ENCODE peak calls at places on chromosomes 16 and 17, in eight cellular contexts. Q, B, K, G, V, I, E and C are unnamed samples.

GRCh38 chr17:66399441-66399840 is 97.0 kb downstream of the PRKCA start:
- DNase-seq in Q (no peak), B (no peak), K (no peak), G (no peak), V (no peak), I (no peak), E (no peak), C (no peak)

GRCh38 chr16:3769013-3769412 is 51.7 kb upstream of the TRAP1 start:
- DNase-seq in Q (peak), B (no peak), K (no peak), G (no peak), V (no peak), I (no peak), E (no peak), C (no peak)

GRCh38 chr16:228151-228855 is 946 bp downstream of the LUC7L start:
- DNase-seq in Q (no peak), B (peak), K (no peak), G (no peak), V (peak), I (no peak), E (no peak), C (peak)

GRCh38 chr17:29747660-29748059 is 124.9 kb upstream of the CORO6 start:
- DNase-seq in Q (no peak), B (no peak), K (no peak), G (no peak), V (no peak), I (no peak), E (no peak), C (no peak)

GRCh38 chr16:1959269-1960039 is at the start of gene NDUFB10:
- DNase-seq in Q (peak), B (peak), K (peak), G (peak), V (peak), I (peak), E (peak), C (peak)

GRCh38 chr17:76707985-76708807 is 2.6 kb downstream of the MXRA7 start:
- DNase-seq in Q (no peak), B (no peak), K (no peak), G (no peak), V (no peak), I (no peak), E (no peak), C (no peak)

GRCh38 chr16:50166511-50167500 is 13.7 kb downstream of the TENT4B start:
- DNase-seq in Q (no peak), B (no peak), K (no peak), G (peak), V (no peak), I (no peak), E (no peak), C (peak)

GRCh38 chr16:3754304-3754703 is 37.0 kb upstream of the TRAP1 start:
- DNase-seq in Q (no peak), B (no peak), K (peak), G (no peak), V (no peak), I (no peak), E (no peak), C (no peak)

GRCh38 chr16:4051591-4051990 is 64.7 kb downstream of the ADCY9 start:
- DNase-seq in Q (no peak), B (no peak), K (no peak), G (no peak), V (no peak), I (no peak), E (no peak), C (no peak)

GRCh38 chr17:62968445-62968923 is 2.4 kb downstream of the TANC2 start:
- DNase-seq in Q (no peak), B (peak), K (peak), G (peak), V (peak), I (peak), E (peak), C (peak)

GRCh38 chr17:57534863-57535651 is 210.0 kb downstream of the CCDC182 start:
- DNase-seq in Q (no peak), B (no peak), K (no peak), G (no peak), V (no peak), I (no peak), E (no peak), C (no peak)

GRCh38 chr17:80892900-80893603 is 98.6 kb upstream of the CHMP6 start:
- DNase-seq in Q (no peak), B (no peak), K (peak), G (peak), V (no peak), I (no peak), E (no peak), C (peak)

GRCh38 chr17:50052241-50052788 is 3.6 kb upstream of the ITGA3 start:
- DNase-seq in Q (no peak), B (no peak), K (no peak), G (no peak), V (no peak), I (no peak), E (no peak), C (no peak)

GRCh38 chr17:44934745-44935105 is 12.8 kb downstream of the KIF18B start:
- DNase-seq in Q (no peak), B (no peak), K (no peak), G (no peak), V (no peak), I (no peak), E (no peak), C (no peak)

GRCh38 chr16:27286446-27286845 is 17.9 kb upstream of the NSMCE1 start:
- DNase-seq in Q (no peak), B (no peak), K (peak), G (no peak), V (no peak), I (no peak), E (no peak), C (no peak)